ENCODE peak calls at places on chromosomes 6 and 20, in eight cellular contexts. U is IMR-90, O is right lobe of liver, T is heart left ventricle, Z is ovary, M is adrenal gland, B is uterus, V is A549. N is an unnamed sample.

GRCh38 chr6:128233501-128233900 is 286.9 kb downstream of the PTPRK start:
- DNase-seq in Z (no peak), B (no peak), T (no peak), M (no peak), O (no peak), V (no peak), U (no peak), N (no peak)

GRCh38 chr20:38725959-38726848 is 1.9 kb downstream of the SLC32A1 start:
- DNase-seq in T (peak), V (peak), Z (no peak), M (no peak), O (no peak), U (peak), B (peak), N (no peak)

GRCh38 chr6:155117266-155117665 is 122.2 kb downstream of the TIAM2 start:
- DNase-seq in U (peak), O (no peak), T (no peak), M (no peak), V (no peak), Z (no peak), B (no peak), N (no peak)

GRCh38 chr6:99331531-99331930 is 17.9 kb downstream of the FAXC start:
- DNase-seq in T (no peak), M (no peak), V (no peak), U (no peak), B (no peak), O (no peak), Z (no peak), N (no peak)

GRCh38 chr6:47161176-47161687 is 119.1 kb upstream of the ADGRF1 start:
- DNase-seq in B (no peak), T (no peak), M (no peak), U (peak), V (peak), Z (no peak), O (no peak), N (peak)

GRCh38 chr20:53829706-53830521 is 236.3 kb upstream of the ZNF217 start:
- DNase-seq in O (no peak), T (no peak), U (peak), V (peak), Z (no peak), B (no peak), M (no peak), N (no peak)

GRCh38 chr6:110822248-110822647 is 7.0 kb upstream of the CDK19 start:
- DNase-seq in B (no peak), V (no peak), O (no peak), T (no peak), Z (no peak), M (peak), U (peak), N (no peak)

GRCh38 chr6:168200571-168201134 is 118.9 kb downstream of the DACT2 start:
- DNase-seq in M (no peak), V (no peak), Z (no peak), B (no peak), T (no peak), O (peak), U (no peak), N (no peak)

GRCh38 chr6:165231581-165232276 is 77.7 kb downstream of the C6orf118 start:
- DNase-seq in V (peak), Z (no peak), M (no peak), O (no peak), T (no peak), U (no peak), B (no peak), N (no peak)

GRCh38 chr6:29887330-29887818 is 55.0 kb upstream of the HLA-A start:
- DNase-seq in U (peak), B (peak), Z (peak), O (peak), T (peak), M (peak), V (no peak), N (no peak)

GRCh38 chr6:83053678-83054077 is 12.0 kb downstream of the UBE3D start:
- DNase-seq in O (no peak), T (no peak), U (no peak), B (no peak), V (no peak), M (no peak), Z (no peak), N (no peak)

GRCh38 chr6:5529733-5530132 is 268.4 kb downstream of the FARS2 start:
- DNase-seq in O (no peak), V (no peak), Z (no peak), T (no peak), U (no peak), B (no peak), M (no peak), N (no peak)

GRCh38 chr6:107021786-107022185 is 6.2 kb upstream of the MTRES1 start:
- DNase-seq in V (no peak), O (no peak), T (no peak), Z (no peak), M (no peak), B (no peak), U (no peak), N (no peak)

GRCh38 chr6:5730586-5731263 is 276.0 kb downstream of the NRN1 start:
- DNase-seq in M (peak), B (peak), V (no peak), T (no peak), Z (no peak), U (peak), O (no peak), N (no peak)

GRCh38 chr6:146210406-146211068 is 181.7 kb downstream of the GRM1 start:
- DNase-seq in T (no peak), V (no peak), O (no peak), Z (no peak), U (no peak), B (no peak), M (no peak), N (no peak)

GRCh38 chr6:26307830-26308229 is 57.2 kb upstream of the BTN3A2 start:
- DNase-seq in V (no peak), M (no peak), O (no peak), Z (no peak), U (no peak), T (no peak), B (no peak), N (no peak)

GRCh38 chr20:15446373-15446772 is 1109.0 kb upstream of the FLRT3 start:
- DNase-seq in V (no peak), B (peak), Z (peak), M (no peak), T (peak), U (no peak), O (peak), N (no peak)

GRCh38 chr6:90222724-90223198 is 73.9 kb downstream of the BACH2 start:
- DNase-seq in M (no peak), B (no peak), Z (no peak), O (no peak), T (no peak), U (peak), V (peak), N (no peak)

DNA sequence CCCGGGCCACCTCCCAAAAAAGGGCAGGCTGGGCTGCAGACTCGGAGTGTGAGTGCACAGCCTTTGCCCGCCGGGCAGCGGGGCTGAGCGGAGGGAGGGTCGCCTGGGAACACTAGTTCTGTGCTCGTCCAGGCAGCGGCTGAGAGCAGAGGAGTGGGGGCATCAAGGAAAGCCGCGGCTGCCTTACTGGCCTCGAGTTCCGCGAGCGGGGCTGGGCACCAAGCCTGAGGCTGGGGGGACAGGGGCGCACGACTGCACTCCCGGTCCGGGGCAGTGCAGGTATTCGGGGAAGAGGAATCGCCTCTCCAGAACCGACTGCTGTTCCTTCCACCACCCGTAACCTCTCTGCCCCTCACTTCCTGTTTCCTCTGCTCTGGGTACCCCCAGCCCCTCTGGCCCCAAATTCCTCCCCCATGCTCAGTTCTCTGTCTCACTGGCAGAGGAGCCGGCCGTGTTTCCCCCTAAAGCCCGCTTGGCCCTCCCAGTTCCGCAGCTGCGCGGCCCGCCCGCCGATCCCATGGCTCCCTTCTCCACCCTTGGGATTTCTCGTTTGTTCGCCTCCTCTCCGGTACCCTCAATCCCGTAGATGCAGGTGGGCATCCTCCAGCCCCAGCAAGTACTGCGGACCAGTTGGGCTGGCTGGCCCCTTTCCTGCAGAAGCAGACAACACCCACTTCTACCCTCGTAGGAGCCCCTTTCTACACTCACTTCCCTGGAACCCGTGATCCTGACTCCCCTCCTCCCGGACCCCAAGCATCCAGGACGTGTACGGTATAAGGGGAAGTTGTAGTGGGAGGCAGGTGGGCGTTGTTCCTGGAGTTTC is 5.1 kb downstream of the RING1 start:
- DNase-seq in O (no peak), V (no peak), Z (peak), T (peak), B (no peak), M (no peak), U (no peak), N (no peak)
- TF ChIP-seq POLR2A in O (peak), V (no peak), Z (no peak), T (no peak), B (no peak), M (no peak), U (peak), N (no peak)

DNA sequence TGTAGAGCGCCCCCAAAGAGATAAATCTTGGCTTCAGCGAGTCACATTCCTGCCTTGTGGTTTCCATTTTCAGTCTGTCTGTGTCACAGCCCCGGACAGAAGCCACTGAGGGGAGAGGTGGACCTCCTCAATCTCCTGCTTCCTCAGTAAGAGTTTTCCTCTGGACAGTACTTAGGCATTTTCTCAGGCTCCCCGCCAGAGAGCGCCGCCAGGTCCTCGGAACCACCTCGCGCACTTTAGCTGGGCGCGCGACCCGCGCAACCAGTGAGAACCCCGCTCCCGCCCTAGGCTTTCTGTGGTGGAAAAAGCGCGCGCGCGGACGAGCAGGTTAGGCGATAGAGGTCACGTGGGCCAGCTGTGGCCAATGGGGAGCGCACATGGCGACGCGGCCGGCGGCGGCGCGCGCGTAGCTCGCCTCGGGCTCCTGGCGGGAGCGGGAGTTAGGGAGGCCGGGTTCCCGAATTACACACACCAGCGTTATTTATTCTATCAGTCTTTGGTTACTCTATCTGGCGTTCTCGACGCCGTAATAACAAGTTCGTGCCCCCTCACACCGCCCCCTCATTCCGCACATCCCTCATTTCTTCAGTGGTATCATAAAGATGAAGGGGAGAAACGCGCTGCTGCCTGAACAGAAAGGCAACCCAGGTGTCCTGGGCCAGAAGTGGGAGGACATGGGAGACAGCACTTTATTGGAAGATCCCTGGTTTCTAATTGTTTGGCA is 19.4 kb downstream of the PXT1 start:
- DNase-seq in T (peak), V (peak), B (peak), O (peak), U (peak), M (peak), Z (peak), N (peak)
- TF ChIP-seq POLR2A in T (peak), V (peak), B (peak), O (peak), U (peak), M (peak), Z (peak), N (peak)

DNA sequence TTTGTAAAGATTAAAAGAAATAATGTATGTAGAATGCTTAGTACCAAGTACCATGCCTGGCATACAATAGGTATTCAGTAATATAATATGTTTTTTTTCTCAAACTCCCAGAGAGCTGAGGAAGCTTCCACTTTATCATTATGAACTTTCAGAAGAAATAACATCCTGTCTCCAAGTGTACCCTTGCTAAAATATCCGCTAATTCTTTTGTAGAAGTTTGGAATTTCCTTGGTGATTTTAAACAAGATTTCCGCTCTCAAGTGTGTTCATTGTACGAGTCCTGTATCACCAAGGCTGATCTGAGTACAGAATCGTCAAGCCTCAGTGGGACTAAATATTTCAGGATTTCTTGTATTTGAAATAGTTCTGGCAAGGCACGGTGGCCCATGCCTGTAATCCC is 16.1 kb upstream of the RNF144B start:
- DNase-seq in V (no peak), O (no peak), M (no peak), T (no peak), B (no peak), U (no peak), Z (no peak), N (no peak)
- TF ChIP-seq POLR2A in V (no peak), O (no peak), M (no peak), T (no peak), B (no peak), U (no peak), Z (no peak), N (no peak)

GRCh38 chr20:2652724-2653510 is 485 bp downstream of the NOP56 start:
- DNase-seq in T (peak), O (no peak), B (no peak), M (no peak), Z (no peak), V (no peak), U (no peak), N (no peak)
- TF ChIP-seq POLR2A in T (no peak), O (peak), B (no peak), M (no peak), Z (peak), V (no peak), U (no peak), N (no peak)

GRCh38 chr6:31354788-31355539 is 2.0 kb downstream of the HLA-B start:
- DNase-seq in U (no peak), M (no peak), V (no peak), O (peak), Z (peak), B (no peak), T (no peak), N (no peak)
- TF ChIP-seq POLR2A in U (no peak), M (no peak), V (no peak), O (no peak), Z (no peak), B (no peak), T (no peak), N (no peak)

DNA sequence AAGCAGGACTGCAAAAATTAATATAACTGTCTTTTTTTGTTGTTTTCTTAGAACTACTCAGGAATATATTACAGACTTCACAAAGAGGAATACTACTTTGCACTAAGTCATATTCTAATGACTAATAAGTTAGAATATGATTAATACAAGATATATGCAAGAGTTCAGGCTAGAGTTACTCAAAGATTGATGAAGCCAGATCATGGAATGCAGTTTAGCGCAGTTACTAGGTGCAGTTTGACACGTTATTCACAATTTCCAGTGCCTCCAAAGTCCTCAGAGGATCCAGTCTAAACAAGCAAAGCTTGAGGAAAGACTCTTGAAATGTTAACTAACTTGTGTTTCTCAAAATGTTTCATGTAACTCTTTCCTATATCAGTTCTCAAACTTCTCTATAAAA is 1.2 kb upstream of the MYCT1 start:
- DNase-seq in B (no peak), M (no peak), T (no peak), O (no peak), Z (no peak), U (peak), V (peak), N (no peak)
- TF ChIP-seq POLR2A in B (no peak), M (no peak), T (no peak), O (no peak), Z (no peak), U (no peak), V (no peak), N (no peak)

GRCh38 chr6:160275511-160276003 is 16.9 kb upstream of the SLC22A2 start:
- DNase-seq in O (peak), M (no peak), T (no peak), U (no peak), B (no peak), Z (no peak), V (no peak), N (no peak)
- TF ChIP-seq POLR2A in O (no peak), M (no peak), T (no peak), U (no peak), B (no peak), Z (no peak), V (no peak), N (no peak)

GRCh38 chr6:170271771-170272314 is 19.0 kb downstream of the DLL1 start:
- DNase-seq in T (no peak), O (peak), Z (no peak), M (peak), V (no peak), U (no peak), B (no peak), N (no peak)
- TF ChIP-seq POLR2A in T (no peak), O (no peak), Z (no peak), M (no peak), V (no peak), U (no peak), B (no peak), N (no peak)

DNA sequence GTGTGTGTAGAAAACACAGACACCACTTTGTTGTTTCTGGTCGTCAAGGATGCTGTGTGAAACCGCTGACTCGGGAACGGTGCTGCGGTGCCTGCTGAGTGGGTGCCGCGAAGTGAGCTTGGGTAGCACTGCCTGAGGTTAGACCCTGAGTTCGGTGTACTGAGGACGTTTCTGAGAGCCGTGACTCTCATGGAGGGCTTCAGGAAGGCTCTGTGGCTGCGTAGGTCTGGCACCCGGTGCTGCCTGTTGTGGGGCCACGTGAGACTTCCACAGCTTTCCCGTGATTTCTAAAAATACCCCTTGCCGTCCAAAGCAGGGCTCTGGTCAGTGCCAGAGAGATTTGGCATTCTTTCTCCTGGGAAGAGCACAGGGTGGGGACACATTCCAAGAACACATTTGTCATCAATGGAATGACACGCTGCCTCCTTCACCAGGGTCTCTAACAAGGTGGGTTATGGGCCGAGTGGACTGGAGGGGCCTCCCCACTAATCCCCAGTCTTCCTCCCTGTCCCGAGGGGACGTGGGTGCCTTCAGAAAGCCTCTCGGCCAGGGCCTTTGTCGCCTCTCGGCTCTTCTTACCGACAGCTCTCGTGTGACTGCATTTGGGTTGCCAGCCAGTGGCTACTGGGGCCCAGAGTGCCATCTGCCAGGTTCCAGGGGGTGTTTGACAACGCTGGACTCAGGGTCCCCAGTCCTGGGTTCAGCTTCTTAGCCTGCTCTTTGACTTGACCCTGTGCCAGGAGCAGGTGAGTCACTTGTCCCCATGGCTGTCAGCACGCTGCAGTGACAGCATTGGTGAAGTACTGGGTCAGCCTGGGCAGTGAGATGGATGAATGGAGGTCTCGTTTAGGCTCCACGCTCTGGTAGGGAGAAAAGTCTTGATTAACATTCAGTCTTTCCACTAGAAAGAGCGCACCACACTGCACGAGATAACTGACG is 62.2 kb downstream of the SYNJ2 start:
- DNase-seq in U (no peak), B (no peak), M (peak), T (peak), V (no peak), O (peak), Z (no peak), N (no peak)
- TF ChIP-seq POLR2A in U (no peak), B (no peak), M (no peak), T (peak), V (no peak), O (no peak), Z (no peak), N (no peak)

GRCh38 chr20:41330343-41330720 is 10.3 kb upstream of the LPIN3 start:
- DNase-seq in O (no peak), U (peak), B (no peak), Z (no peak), T (no peak), V (no peak), M (peak), N (no peak)

GRCh38 chr20:41331731-41332130 is 8.9 kb upstream of the LPIN3 start:
- DNase-seq in M (no peak), Z (no peak), B (no peak), O (peak), V (no peak), T (no peak), U (no peak), N (no peak)

GRCh38 chr20:41330941-41331340 is 9.7 kb upstream of the LPIN3 start:
- DNase-seq in V (no peak), T (no peak), B (no peak), Z (no peak), M (no peak), U (no peak), O (no peak), N (no peak)

GRCh38 chr20:41327178-41327577 is 9.6 kb upstream of the ZHX3 start:
- DNase-seq in V (no peak), B (no peak), O (no peak), M (no peak), U (no peak), T (no peak), Z (no peak), N (no peak)

GRCh38 chr20:41329435-41330342 is 10.9 kb upstream of the LPIN3 start:
- DNase-seq in B (peak), V (peak), Z (peak), M (peak), T (peak), U (peak), O (peak), N (peak)
- TF ChIP-seq POLR2A in B (peak), V (no peak), Z (no peak), M (no peak), T (peak), U (peak), O (no peak), N (peak)

N was measured in H54.